ENCODE peak calls at places on chromosomes 4 and X, in ten cellular contexts. I is uterus, T is heart left ventricle, O is ovary, D is HCT116, B is H1, H is Peyer's patch, X is esophagus squamous epithelium, Z is stomach, Q is suprapubic skin. L is an unnamed sample.
A peak's percentile ranks its signal among the peaks of the same experiment; 100 is the strongest.

GRCh38 chrX:331145-331771 is 12.7 kb upstream of the GTPBP6 start:
- DNase-seq in D (no peak), B (no peak), I (no peak), H (no peak), X (no peak), Q (no peak), T (peak; percentile 37), O (no peak), Z (no peak), L (peak; percentile 22)

GRCh38 chrX:24215282-24215681 is 65.8 kb downstream of the ZFX start:
- DNase-seq in X (no peak), D (no peak), T (no peak), B (no peak), O (no peak), Q (no peak), I (no peak), H (no peak), Z (no peak), L (no peak)

GRCh38 chrX:135707880-135708279 is 5.6 kb upstream of the CT45A1 start:
- DNase-seq in Q (no peak), X (no peak), D (peak; percentile 16), I (no peak), B (peak; percentile 1), T (no peak), O (no peak), Z (no peak), H (no peak), L (no peak)

GRCh38 chr4:77194366-77194765 is 37.4 kb downstream of the CCNG2 start:
- DNase-seq in H (no peak), T (no peak), I (no peak), X (no peak), Z (no peak), B (no peak), O (no peak), Q (no peak), D (no peak), L (no peak)

GRCh38 chr4:8089862-8090261 is 68.8 kb downstream of the ABLIM2 start:
- DNase-seq in B (no peak), H (no peak), X (no peak), I (no peak), O (no peak), D (no peak), Z (no peak), T (peak; percentile 2), Q (no peak), L (no peak)

GRCh38 chr4:31370866-31371465 is 650.8 kb downstream of the PCDH7 start:
- DNase-seq in T (no peak), X (no peak), Z (no peak), D (peak; percentile 66), H (no peak), Q (no peak), I (no peak), O (no peak), B (no peak), L (no peak)

GRCh38 chr4:188270273-188271069 is 131.2 kb downstream of the TRIML1 start:
- DNase-seq in Z (no peak), T (no peak), I (no peak), Q (no peak), H (no peak), B (no peak), D (no peak), O (no peak), X (no peak), L (no peak)

GRCh38 chr4:42397635-42398447 is 553 bp downstream of the SHISA3 start:
- DNase-seq in Q (no peak), H (no peak), X (no peak), O (no peak), B (no peak), I (no peak), Z (no peak), D (no peak), T (peak; percentile 53), L (no peak)

GRCh38 chr4:120915311-120915710 is 7.2 kb downstream of the PRDM5 start:
- DNase-seq in Z (no peak), Q (no peak), I (no peak), H (no peak), X (no peak), T (no peak), B (no peak), D (no peak), O (no peak), L (no peak)

GRCh38 chr4:113673450-113673849 is 88.1 kb downstream of the CAMK2D start:
- DNase-seq in Q (no peak), H (no peak), I (no peak), T (no peak), O (no peak), D (peak; percentile 19), X (no peak), B (peak; percentile 3), Z (no peak), L (no peak)

GRCh38 chrX:123408856-123409737 is 225.0 kb downstream of the GRIA3 start:
- DNase-seq in Z (no peak), I (no peak), X (no peak), O (no peak), B (no peak), H (no peak), D (no peak), Q (no peak), T (no peak), L (no peak)

GRCh38 chr4:88928852-88929251 is 128.1 kb downstream of the FAM13A start:
- DNase-seq in T (no peak), H (no peak), Q (no peak), D (no peak), X (no peak), I (no peak), O (no peak), B (no peak), Z (no peak), L (no peak)

GRCh38 chr4:48967626-48968025 is 18.4 kb upstream of the CWH43 start:
- DNase-seq in O (no peak), I (no peak), H (no peak), D (no peak), X (no peak), B (no peak), Z (no peak), T (no peak), Q (no peak), L (no peak)

DNA sequence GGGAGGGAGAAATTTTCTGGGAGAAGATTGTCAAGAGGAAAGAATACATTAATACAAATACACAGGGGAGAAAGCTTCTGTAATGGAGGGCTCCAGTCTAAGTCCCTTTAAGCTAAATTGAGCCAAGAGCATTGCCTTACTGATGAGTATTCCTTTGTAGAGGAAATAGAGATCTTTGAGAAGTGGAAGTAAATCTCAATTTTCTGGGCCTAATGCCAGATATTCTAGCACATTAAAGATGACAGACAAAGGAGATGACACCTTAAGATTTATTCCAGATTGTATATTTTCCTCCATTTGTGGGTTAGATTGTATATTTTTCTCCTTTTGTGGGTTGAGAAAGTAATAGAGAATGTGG is 28.5 kb upstream of the SMAD1 start:
- DNase-seq in I (no peak), D (no peak), Z (no peak), B (no peak), X (no peak), O (no peak), Q (no peak), T (no peak), H (no peak), L (no peak)
- H3K27ac ChIP-seq in I (no peak overlapping the region), D (no peak overlapping the region), Z (no peak overlapping the region), B (no peak overlapping the region), X (no peak overlapping the region), O (no peak overlapping the region), Q (no peak overlapping the region), T (no peak overlapping the region), H (no peak overlapping the region), L (no peak overlapping the region)

DNA sequence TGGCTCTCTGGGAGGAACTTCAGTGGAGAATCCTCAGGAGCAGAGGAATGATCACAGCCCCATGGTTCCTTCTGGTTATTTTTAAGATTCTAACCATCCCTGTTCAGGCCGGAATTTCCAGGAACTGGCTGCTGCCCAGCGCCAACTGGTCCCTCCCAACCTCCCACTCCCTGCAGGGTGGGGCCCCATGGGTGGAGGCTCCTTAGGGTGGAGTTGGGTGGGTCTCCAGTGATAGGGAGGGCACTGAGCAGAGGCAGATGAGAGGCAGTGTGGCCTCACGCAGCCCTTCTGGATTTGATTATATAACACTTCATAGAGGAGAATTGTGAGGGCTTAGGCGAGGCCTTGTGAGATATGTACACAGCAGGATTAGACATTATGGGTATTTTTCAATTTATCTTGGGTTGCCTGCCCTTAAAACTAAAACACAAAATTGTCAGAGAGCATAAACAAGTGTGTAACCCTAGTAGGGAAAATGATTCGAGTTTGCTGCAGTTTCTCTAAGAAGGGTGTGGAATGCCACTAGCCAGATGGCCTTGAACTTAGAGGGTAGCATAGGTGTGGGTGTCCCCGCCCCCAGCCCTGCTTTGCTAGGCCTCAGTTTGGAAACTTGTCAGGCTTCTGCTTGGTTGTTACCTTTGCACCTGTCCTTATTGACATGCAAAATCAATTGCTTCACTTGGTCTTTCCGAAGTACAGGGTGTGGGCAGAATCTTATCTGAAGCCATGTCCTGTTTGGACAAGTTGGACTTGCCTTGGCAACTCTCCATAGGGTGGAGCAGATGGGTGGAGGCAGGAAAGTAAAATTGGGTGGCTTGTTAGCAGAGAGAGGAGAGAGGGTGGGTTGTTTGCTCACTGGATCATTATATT is 9.3 kb downstream of the KLF3 start:
- DNase-seq in H (peak; percentile 86), B (no peak), Z (peak; percentile 67), D (peak; percentile 56), I (peak; percentile 63), T (peak; percentile 67), O (peak; percentile 73), X (no peak), Q (peak; percentile 86), L (peak; percentile 70)
- TF ChIP-seq POLR2A in H (no peak), B (no peak), Z (no peak), D (no peak), I (no peak), T (no peak), O (no peak), X (no peak), Q (no peak), L (no peak)

GRCh38 chr4:87391783-87392054 is 731 bp upstream of the HSD17B11 start:
- DNase-seq in Q (no peak), B (no peak), Z (no peak), O (no peak), X (no peak), D (no peak), T (no peak), H (no peak), I (no peak), L (no peak)

GRCh38 chr4:87392183-87392582 is 1.2 kb upstream of the HSD17B11 start:
- DNase-seq in B (no peak), O (no peak), T (no peak), Q (no peak), D (no peak), H (no peak), I (no peak), X (no peak), Z (no peak), L (no peak)

GRCh38 chr4:87387237-87387636 is 3.8 kb downstream of the HSD17B11 start:
- DNase-seq in I (no peak), X (no peak), O (no peak), H (peak; percentile 79), T (no peak), B (no peak), Q (no peak), Z (no peak), D (no peak), L (no peak)

GRCh38 chr4:87390931-87391782 is at the start of gene HSD17B11:
- DNase-seq in Z (peak; percentile 87), H (peak; percentile 97), I (peak; percentile 92), O (peak; percentile 88), B (peak; percentile 64), X (peak; percentile 50), D (peak; percentile 82), T (peak; percentile 92), Q (peak; percentile 95), L (peak; percentile 96)
- TF ChIP-seq CTCF in Z (no peak), H (peak; percentile 36), I (peak; percentile 30), O (no peak), B (peak; percentile 0), X (peak; percentile 9), D (no peak), T (peak; percentile 38), Q (peak; percentile 17), L (no peak)

GRCh38 chr4:15459706-15460105 is 10.0 kb upstream of the CC2D2A start:
- DNase-seq in Q (no peak), B (no peak), X (no peak), T (no peak), H (no peak), D (no peak), O (no peak), Z (no peak), I (no peak), L (no peak)
- H3K27ac ChIP-seq in Q (no peak overlapping the region), B (no peak overlapping the region), X (peak overlapping the region; percentile 21), T (no peak overlapping the region), H (no peak overlapping the region), D (no peak overlapping the region), O (no peak overlapping the region), Z (no peak overlapping the region), I (no peak overlapping the region), L (no peak overlapping the region)

L was measured in right lobe of liver.